ENCODE peak calls at places on chromosomes 2 and 18, in ten cellular contexts. B, E, P, G, X, Z, D, J, A and R are unnamed samples.

GRCh38 chr2:222989431-222989830 is 62.6 kb upstream of the KCNE4 start:
- DNase-seq in B (no peak), E (no peak), P (no peak), G (no peak), X (no peak), Z (no peak), D (no peak), J (no peak), A (no peak), R (no peak)

GRCh38 chr2:130261970-130262760 is 63.9 kb upstream of the TUBA3E start:
- DNase-seq in B (peak; percentile 39), E (no peak), P (no peak), G (peak; percentile 6), X (no peak), Z (no peak), D (no peak), J (no peak), A (no peak), R (peak; percentile 53)

GRCh38 chr18:11983592-11983991 is 2.3 kb downstream of the IMPA2 start:
- DNase-seq in B (no peak), E (no peak), P (no peak), G (no peak), X (peak; percentile 60), Z (no peak), D (peak; percentile 52), J (no peak), A (no peak), R (no peak)

GRCh38 chr18:10424576-10425314 is 29.7 kb upstream of the APCDD1 start:
- DNase-seq in B (peak; percentile 69), E (no peak), P (peak; percentile 45), G (no peak), X (no peak), Z (no peak), D (no peak), J (no peak), A (no peak), R (no peak)

GRCh38 chr2:203510941-203511305 is 24.2 kb downstream of the RAPH1 start:
- DNase-seq in B (no peak), E (no peak), P (no peak), G (no peak), X (no peak), Z (no peak), D (no peak), J (no peak), A (no peak), R (no peak)

GRCh38 chr2:160338891-160339290 is 138.8 kb upstream of the ITGB6 start:
- DNase-seq in B (peak; percentile 71), E (no peak), P (peak; percentile 58), G (peak; percentile 53), X (peak; percentile 89), Z (no peak), D (no peak), J (no peak), A (no peak), R (no peak)

GRCh38 chr2:1736045-1736444 is 8.3 kb downstream of the PXDN start:
- DNase-seq in B (no peak), E (no peak), P (no peak), G (peak; percentile 39), X (no peak), Z (no peak), D (no peak), J (no peak), A (no peak), R (no peak)

GRCh38 chr18:78721281-78721949 is 258.2 kb upstream of the SALL3 start:
- DNase-seq in B (no peak), E (no peak), P (no peak), G (no peak), X (peak; percentile 50), Z (no peak), D (no peak), J (peak; percentile 41), A (no peak), R (no peak)

GRCh38 chr2:30511122-30512083 is 64.4 kb downstream of the LCLAT1 start:
- DNase-seq in B (peak; percentile 51), E (no peak), P (peak; percentile 55), G (peak; percentile 60), X (peak; percentile 79), Z (no peak), D (no peak), J (no peak), A (no peak), R (no peak)

GRCh38 chr2:9715238-9715637 is 84.4 kb upstream of the YWHAQ start:
- DNase-seq in B (no peak), E (no peak), P (no peak), G (no peak), X (peak; percentile 4), Z (peak; percentile 32), D (no peak), J (no peak), A (no peak), R (no peak)

GRCh38 chr2:96505231-96505889 is at the start of gene NEURL3:
- DNase-seq in B (no peak), E (no peak), P (no peak), G (peak; percentile 74), X (no peak), Z (peak; percentile 68), D (peak; percentile 70), J (no peak), A (no peak), R (no peak)

GRCh38 chr2:182862003-182862402 is 4.4 kb downstream of the FRZB start:
- DNase-seq in B (no peak), E (peak; percentile 58), P (peak; percentile 32), G (no peak), X (peak; percentile 75), Z (no peak), D (peak; percentile 36), J (no peak), A (no peak), R (no peak)

GRCh38 chr2:241701405-241702154 is at the start of gene ING5:
- DNase-seq in B (peak; percentile 98), E (peak; percentile 99), P (peak; percentile 99), G (peak; percentile 87), X (peak; percentile 98), Z (peak; percentile 92), D (peak; percentile 98), J (peak; percentile 98), A (peak; percentile 46), R (peak; percentile 98)

GRCh38 chr18:2571200-2572143 is at the start of the genes METTL4 and NDC80:
- DNase-seq in B (peak; percentile 85), E (peak; percentile 84), P (peak; percentile 89), G (peak; percentile 86), X (peak; percentile 88), Z (peak; percentile 96), D (peak; percentile 80), J (peak; percentile 96), A (peak; percentile 71), R (peak; percentile 81)
- TF ChIP-seq POLR2A in B (peak; percentile 45), E (no peak), P (peak; percentile 57), G (peak; percentile 69), X (no peak), Z (no peak), D (no peak), J (no peak), A (peak; percentile 87), R (no peak)

GRCh38 chr18:50373531-50373930 is 1.3 kb upstream of the SKA1 start:
- DNase-seq in B (no peak), E (no peak), P (no peak), G (no peak), X (no peak), Z (no peak), D (peak; percentile 32), J (no peak), A (no peak), R (no peak)

GRCh38 chr18:50374170-50374752 is 585 bp upstream of the SKA1 start:
- DNase-seq in B (no peak), E (no peak), P (no peak), G (no peak), X (no peak), Z (no peak), D (no peak), J (no peak), A (no peak), R (no peak)

GRCh38 chr18:50372743-50373142 is 2.1 kb upstream of the SKA1 start:
- DNase-seq in B (no peak), E (no peak), P (no peak), G (no peak), X (no peak), Z (no peak), D (no peak), J (no peak), A (no peak), R (no peak)

GRCh38 chr18:50377061-50377798 is 2.4 kb downstream of the SKA1 start:
- DNase-seq in B (no peak), E (no peak), P (no peak), G (no peak), X (no peak), Z (no peak), D (no peak), J (no peak), A (no peak), R (no peak)

GRCh38 chr18:50374753-50375391 is at the start of gene SKA1:
- DNase-seq in B (peak; percentile 92), E (peak; percentile 93), P (peak; percentile 95), G (peak; percentile 89), X (peak; percentile 95), Z (peak; percentile 95), D (peak; percentile 95), J (peak; percentile 98), A (peak; percentile 77), R (peak; percentile 94)
- TF ChIP-seq POLR2A in B (no peak), E (no peak), P (peak; percentile 81), G (no peak), X (no peak), Z (peak; percentile 79), D (peak; percentile 53), J (peak; percentile 14), A (peak; percentile 91), R (no peak)

GRCh38 chr2:26432856-26433255 is 31.1 kb downstream of the DRC1 start:
- DNase-seq in B (no peak), E (no peak), P (no peak), G (no peak), X (no peak), Z (no peak), D (no peak), J (no peak), A (no peak), R (no peak)

GRCh38 chr2:26429779-26430654 is 28.3 kb downstream of the DRC1 start:
- DNase-seq in B (no peak), E (no peak), P (peak; percentile 71), G (no peak), X (no peak), Z (peak; percentile 14), D (no peak), J (no peak), A (no peak), R (peak; percentile 71)

GRCh38 chr2:26435106-26435505 is 33.4 kb downstream of the DRC1 start:
- DNase-seq in B (no peak), E (no peak), P (no peak), G (no peak), X (no peak), Z (no peak), D (no peak), J (no peak), A (no peak), R (no peak)

GRCh38 chr2:26432363-26432762 is 30.6 kb downstream of the DRC1 start:
- DNase-seq in B (no peak), E (no peak), P (no peak), G (no peak), X (no peak), Z (no peak), D (no peak), J (no peak), A (no peak), R (no peak)

GRCh38 chr2:26430826-26431225 is 29.1 kb downstream of the DRC1 start:
- DNase-seq in B (no peak), E (no peak), P (no peak), G (peak; percentile 41), X (no peak), Z (no peak), D (no peak), J (no peak), A (no peak), R (no peak)
- TF ChIP-seq POLR2A in B (no peak), E (no peak), P (no peak), G (no peak), X (no peak), Z (no peak), D (no peak), J (no peak), A (no peak), R (no peak)

GRCh38 chr2:127053731-127054603 is 53.0 kb downstream of the BIN1 start:
- DNase-seq in B (peak; percentile 24), E (peak; percentile 58), P (peak; percentile 21), G (no peak), X (peak; percentile 64), Z (no peak), D (peak; percentile 42), J (peak; percentile 73), A (no peak), R (no peak)
- TF ChIP-seq POLR2A in B (no peak), E (no peak), P (no peak), G (no peak), X (no peak), Z (no peak), D (no peak), J (no peak), A (no peak), R (no peak)